ENCODE peak calls at places on chromosomes 7 and 10, in five cellular contexts. One of them, this sample, is unnamed.
A peak's percentile ranks its signal among the peaks of the same experiment; 100 is the strongest.

GRCh38 chr7:101681170-101682007 is 52.3 kb upstream of the MYL10 start:
- DNase-seq in coronary artery: peak; percentile 92
- DNase-seq in GM12865: no peak
- DNase-seq in ovary: peak; percentile 34
- DNase-seq in mucosa of descending colon: no peak
- DNase-seq in this sample: peak; percentile 37

GRCh38 chr7:46123-46829 is 146.1 kb upstream of the FAM20C start:
- DNase-seq in GM12865: no peak
- DNase-seq in coronary artery: no peak
- DNase-seq in mucosa of descending colon: no peak
- DNase-seq in ovary: peak; percentile 8
- DNase-seq in this sample: no peak

GRCh38 chr10:86922553-86922961 is 34.9 kb downstream of the MMRN2 start:
- DNase-seq in coronary artery: no peak
- DNase-seq in mucosa of descending colon: peak; percentile 57
- DNase-seq in ovary: no peak
- DNase-seq in GM12865: no peak
- DNase-seq in this sample: no peak

GRCh38 chr7:72249106-72249505 is 163.0 kb downstream of the CALN1 start:
- DNase-seq in GM12865: peak; percentile 2
- DNase-seq in coronary artery: no peak
- DNase-seq in ovary: no peak
- DNase-seq in mucosa of descending colon: no peak
- DNase-seq in this sample: no peak

GRCh38 chr10:5996696-5997095 is 19.4 kb upstream of the IL15RA start:
- DNase-seq in GM12865: no peak
- DNase-seq in ovary: no peak
- DNase-seq in coronary artery: no peak
- DNase-seq in mucosa of descending colon: no peak
- DNase-seq in this sample: no peak

GRCh38 chr10:35217458-35217857 is 90.8 kb downstream of the CREM start:
- DNase-seq in mucosa of descending colon: no peak
- DNase-seq in GM12865: no peak
- DNase-seq in coronary artery: no peak
- DNase-seq in ovary: no peak
- DNase-seq in this sample: no peak

GRCh38 chr10:133474027-133474426 is 20.3 kb downstream of the SCART1 start:
- DNase-seq in mucosa of descending colon: no peak
- DNase-seq in ovary: no peak
- DNase-seq in coronary artery: no peak
- DNase-seq in GM12865: no peak
- DNase-seq in this sample: no peak

GRCh38 chr7:2734761-2735571 is 47.0 kb downstream of the AMZ1 start:
- DNase-seq in coronary artery: peak; percentile 72
- DNase-seq in mucosa of descending colon: no peak
- DNase-seq in GM12865: no peak
- DNase-seq in ovary: peak; percentile 65
- DNase-seq in this sample: no peak

GRCh38 chr7:104160375-104160774 is 47.4 kb downstream of the ORC5 start:
- DNase-seq in GM12865: no peak
- DNase-seq in coronary artery: no peak
- DNase-seq in ovary: no peak
- DNase-seq in mucosa of descending colon: no peak
- DNase-seq in this sample: no peak

GRCh38 chr10:29332761-29333148 is 43.9 kb downstream of the LYZL1 start:
- DNase-seq in mucosa of descending colon: no peak
- DNase-seq in coronary artery: no peak
- DNase-seq in ovary: no peak
- DNase-seq in GM12865: no peak
- DNase-seq in this sample: no peak

GRCh38 chr10:48603421-48604038 is 1.3 kb downstream of the ARHGAP22 start:
- DNase-seq in GM12865: no peak
- DNase-seq in coronary artery: peak; percentile 64
- DNase-seq in mucosa of descending colon: no peak
- DNase-seq in ovary: no peak
- DNase-seq in this sample: no peak

GRCh38 chr7:101733713-101734475 is 83.5 kb upstream of the CUX1 start:
- DNase-seq in mucosa of descending colon: peak; percentile 72
- DNase-seq in coronary artery: no peak
- DNase-seq in GM12865: peak; percentile 74
- DNase-seq in ovary: peak; percentile 71
- DNase-seq in this sample: no peak

GRCh38 chr7:25068814-25069213 is 56.2 kb downstream of the CYCS start:
- DNase-seq in ovary: no peak
- DNase-seq in GM12865: no peak
- DNase-seq in mucosa of descending colon: no peak
- DNase-seq in coronary artery: no peak
- DNase-seq in this sample: no peak

GRCh38 chr10:29635711-29636144 is 957 bp upstream of the SVIL start:
- DNase-seq in coronary artery: no peak
- DNase-seq in GM12865: peak; percentile 32
- DNase-seq in mucosa of descending colon: peak; percentile 55
- DNase-seq in ovary: no peak
- DNase-seq in this sample: no peak

GRCh38 chr10:101839421-101840063 is 4.1 kb downstream of the KCNIP2 start:
- DNase-seq in GM12865: peak; percentile 63
- DNase-seq in coronary artery: no peak
- DNase-seq in mucosa of descending colon: peak; percentile 74
- DNase-seq in ovary: no peak
- DNase-seq in this sample: no peak

GRCh38 chr7:10643545-10643944 is 330.1 kb upstream of the PHF14 start:
- DNase-seq in GM12865: no peak
- DNase-seq in ovary: no peak
- DNase-seq in mucosa of descending colon: no peak
- DNase-seq in coronary artery: no peak
- DNase-seq in this sample: no peak

GRCh38 chr7:116792813-116793212 is 69.6 kb upstream of the CAPZA2 start:
- DNase-seq in ovary: no peak
- DNase-seq in GM12865: no peak
- DNase-seq in mucosa of descending colon: no peak
- DNase-seq in coronary artery: no peak
- DNase-seq in this sample: no peak

GRCh38 chr7:113784317-113784716 is 134.5 kb downstream of the PPP1R3A start:
- DNase-seq in GM12865: no peak
- DNase-seq in coronary artery: no peak
- DNase-seq in mucosa of descending colon: no peak
- DNase-seq in ovary: no peak
- DNase-seq in this sample: no peak

GRCh38 chr7:83271212-83272099 is 108.8 kb upstream of the PCLO start:
- DNase-seq in GM12865: peak; percentile 16
- DNase-seq in coronary artery: no peak
- DNase-seq in mucosa of descending colon: no peak
- DNase-seq in ovary: no peak
- DNase-seq in this sample: no peak

GRCh38 chr7:85135931-85136330 is 50.9 kb downstream of the SEMA3D start:
- DNase-seq in ovary: no peak
- DNase-seq in coronary artery: no peak
- DNase-seq in mucosa of descending colon: no peak
- DNase-seq in GM12865: no peak
- DNase-seq in this sample: peak; percentile 44

GRCh38 chr10:48266528-48266927 is 8.0 kb downstream of the FRMPD2 start:
- DNase-seq in GM12865: peak; percentile 39
- DNase-seq in coronary artery: no peak
- DNase-seq in ovary: no peak
- DNase-seq in mucosa of descending colon: no peak
- DNase-seq in this sample: no peak

GRCh38 chr7:104093127-104093526 is 103.7 kb upstream of the RELN start:
- DNase-seq in GM12865: no peak
- DNase-seq in mucosa of descending colon: no peak
- DNase-seq in ovary: no peak
- DNase-seq in coronary artery: no peak
- DNase-seq in this sample: no peak

GRCh38 chr10:81095238-81095637 is 557.5 kb downstream of the SH2D4B start:
- DNase-seq in GM12865: peak; percentile 11
- DNase-seq in mucosa of descending colon: no peak
- DNase-seq in coronary artery: no peak
- DNase-seq in ovary: no peak
- DNase-seq in this sample: no peak

GRCh38 chr7:93196331-93196730 is 29.9 kb downstream of the HEPACAM2 start:
- DNase-seq in mucosa of descending colon: no peak
- DNase-seq in coronary artery: no peak
- DNase-seq in GM12865: no peak
- DNase-seq in ovary: no peak
- DNase-seq in this sample: no peak

DNA sequence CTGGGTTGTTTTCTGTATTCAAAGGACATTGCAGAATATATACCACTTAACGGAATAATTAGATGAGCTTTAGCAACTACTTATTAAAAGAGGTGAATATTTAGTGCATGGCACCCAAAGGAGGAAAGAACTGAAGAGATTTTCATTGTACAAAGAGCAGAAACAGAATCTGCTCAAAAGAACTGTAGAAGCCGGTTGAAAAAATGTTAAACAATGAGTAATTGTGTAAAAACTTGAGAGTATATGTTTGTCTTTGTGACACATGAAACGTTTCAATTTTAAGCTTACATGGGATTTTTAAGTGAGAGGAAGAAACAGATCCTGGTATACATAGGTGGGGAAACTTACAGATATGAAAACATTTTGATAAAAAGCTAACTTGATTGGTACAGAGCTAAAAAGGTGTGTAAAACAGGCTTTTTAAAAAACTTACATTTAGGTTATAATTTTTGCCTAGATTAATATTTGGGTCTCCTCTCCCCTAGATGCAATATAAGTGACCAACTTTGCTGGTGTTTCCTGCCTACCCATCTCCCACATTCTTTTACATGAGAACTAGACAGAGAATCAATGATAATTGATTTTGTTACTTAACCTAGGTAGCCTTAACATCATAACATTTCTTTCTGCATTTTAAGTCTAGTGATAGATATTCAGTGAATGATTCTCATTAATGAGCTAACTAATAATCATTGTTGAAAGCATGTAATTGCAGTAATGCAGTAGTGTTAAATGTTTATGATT is 6.8 kb downstream of the ARL5B start:
- DNase-seq in mucosa of descending colon: no peak
- DNase-seq in coronary artery: no peak
- DNase-seq in ovary: no peak
- DNase-seq in GM12865: no peak
- DNase-seq in this sample: no peak
- H3K4me3 ChIP-seq in mucosa of descending colon: no peak overlapping the region
- H3K4me3 ChIP-seq in coronary artery: no peak overlapping the region
- H3K4me3 ChIP-seq in ovary: no peak overlapping the region
- H3K4me3 ChIP-seq in GM12865: no peak overlapping the region
- H3K4me3 ChIP-seq in this sample: no peak overlapping the region

DNA sequence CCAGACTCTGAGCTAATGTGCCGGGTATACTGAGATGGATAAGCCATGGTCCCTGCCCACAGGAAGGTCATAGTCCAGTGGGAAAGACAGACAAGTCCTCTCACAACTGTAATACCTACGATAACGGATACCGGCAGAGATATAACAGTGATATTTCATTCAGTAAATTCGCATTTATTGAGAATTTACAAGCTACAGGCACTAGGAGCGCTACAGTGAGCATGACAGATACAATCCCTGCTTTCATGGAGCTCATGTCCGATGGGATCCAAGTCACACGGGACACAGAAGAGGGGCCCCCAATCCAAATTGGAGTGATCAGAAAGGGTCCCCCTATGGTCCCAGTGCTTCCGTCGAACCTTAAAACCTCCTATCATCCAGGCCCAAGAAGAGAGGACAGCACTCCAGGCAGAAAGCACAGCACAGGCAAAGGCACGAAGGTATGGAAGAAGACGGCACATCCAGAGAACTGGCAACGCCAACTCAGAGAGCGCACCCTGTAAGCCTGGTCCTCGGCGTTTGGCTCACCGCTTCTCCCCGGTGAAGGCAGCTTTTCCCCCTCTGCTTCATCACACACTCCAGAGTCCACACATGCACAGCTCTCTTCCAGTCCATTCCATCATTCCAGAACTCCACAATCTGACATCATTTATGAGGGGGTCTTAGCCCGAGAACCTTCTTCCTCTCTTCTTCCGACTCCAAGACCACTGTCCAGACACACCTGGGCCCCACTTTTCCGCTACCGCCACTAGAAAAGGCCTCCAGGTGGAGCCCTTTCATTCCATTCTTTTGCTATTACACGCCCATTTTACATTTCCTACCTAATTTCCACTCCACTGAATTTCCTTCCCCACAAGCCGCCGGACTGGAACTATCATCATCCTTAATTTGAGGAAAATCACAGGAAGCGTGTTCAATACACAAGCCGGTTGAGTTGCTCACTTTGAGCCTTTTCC is 47.8 kb upstream of the NKX2-3 start:
- DNase-seq in ovary: no peak
- DNase-seq in GM12865: no peak
- DNase-seq in coronary artery: no peak
- DNase-seq in mucosa of descending colon: no peak
- DNase-seq in this sample: no peak
- TF ChIP-seq CTCF in ovary: no peak
- TF ChIP-seq CTCF in GM12865: no peak
- TF ChIP-seq CTCF in coronary artery: no peak
- TF ChIP-seq CTCF in mucosa of descending colon: no peak
- TF ChIP-seq CTCF in this sample: peak; percentile 19

GRCh38 chr10:63396123-63396719 is 69.6 kb downstream of the JMJD1C start:
- DNase-seq in mucosa of descending colon: no peak
- DNase-seq in ovary: no peak
- DNase-seq in GM12865: no peak
- DNase-seq in coronary artery: no peak
- DNase-seq in this sample: no peak
- H3K4me3 ChIP-seq in mucosa of descending colon: no peak overlapping the region
- H3K4me3 ChIP-seq in ovary: no peak overlapping the region
- H3K4me3 ChIP-seq in GM12865: no peak overlapping the region
- H3K4me3 ChIP-seq in coronary artery: no peak overlapping the region
- H3K4me3 ChIP-seq in this sample: no peak overlapping the region

GRCh38 chr10:68212721-68213352 is 19.1 kb downstream of the ATOH7 start:
- DNase-seq in ovary: no peak
- DNase-seq in mucosa of descending colon: no peak
- DNase-seq in GM12865: peak; percentile 40
- DNase-seq in coronary artery: no peak
- DNase-seq in this sample: peak; percentile 35

GRCh38 chr10:68211635-68212034 is 20.3 kb downstream of the ATOH7 start:
- DNase-seq in coronary artery: no peak
- DNase-seq in ovary: no peak
- DNase-seq in mucosa of descending colon: no peak
- DNase-seq in GM12865: no peak
- DNase-seq in this sample: no peak

GRCh38 chr10:68202965-68203358 is 29.0 kb downstream of the ATOH7 start:
- DNase-seq in GM12865: no peak
- DNase-seq in ovary: no peak
- DNase-seq in mucosa of descending colon: no peak
- DNase-seq in coronary artery: no peak
- DNase-seq in this sample: no peak

DNA sequence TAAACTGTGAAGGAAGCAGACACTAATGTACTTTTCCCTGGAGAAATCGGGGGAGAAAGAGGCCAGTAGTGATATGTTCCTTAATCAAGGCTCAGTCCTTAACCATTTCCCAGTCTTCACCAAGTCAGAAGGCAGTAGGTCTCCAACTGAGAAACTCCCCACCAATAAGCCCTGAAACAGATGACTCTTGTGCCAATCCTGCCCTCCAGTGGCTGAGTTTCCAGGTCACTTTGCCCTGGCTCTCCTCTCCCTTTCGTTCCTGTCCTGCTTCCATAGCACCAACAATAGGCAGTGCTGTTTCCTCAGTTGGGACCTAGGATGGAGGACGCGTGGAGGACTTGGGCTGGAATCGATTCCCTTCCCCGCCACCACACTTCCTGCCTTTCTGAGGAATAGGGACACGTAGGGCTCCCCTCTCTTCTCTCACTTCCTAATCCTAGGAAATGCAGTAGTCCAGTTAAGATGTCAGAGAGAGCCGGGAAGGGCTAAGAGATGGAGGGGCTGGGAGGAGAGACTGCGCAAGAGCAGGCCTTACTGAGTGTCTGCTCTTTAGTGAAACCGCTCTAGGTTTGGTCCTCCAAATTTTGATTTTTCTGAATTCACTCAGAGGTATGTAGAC is 23.4 kb downstream of the ATOH7 start:
- DNase-seq in GM12865: peak; percentile 56
- DNase-seq in coronary artery: no peak
- DNase-seq in mucosa of descending colon: peak; percentile 67
- DNase-seq in ovary: peak; percentile 31
- DNase-seq in this sample: peak; percentile 67
- TF ChIP-seq CTCF in GM12865: peak; percentile 48
- TF ChIP-seq CTCF in coronary artery: no peak
- TF ChIP-seq CTCF in mucosa of descending colon: peak; percentile 30
- TF ChIP-seq CTCF in ovary: no peak
- TF ChIP-seq CTCF in this sample: peak; percentile 73

This sample was measured in HFF-Myc.